ENCODE peak calls at places on chromosomes 6 and 20, in nine cellular contexts. I is stimulated activated CD4-positive, alpha-beta T cell treated with anti-CD3 and anti-CD28 coated beads, Interleukin-15, amount 100 ng/mL, for 1 hour; S is suprapubic skin; B is NCI-H2081; O is body of pancreas; C is NCI-H774; F is KG1; X is BE2C; Z is endodermal cell. J is an unnamed sample.

GRCh38 chr20:48124960-48125359 is 339.7 kb upstream of the SULF2 start:
- DNase-seq in C (no peak), I (no peak), O (no peak), B (no peak), F (no peak), X (no peak), Z (no peak), S (no peak), J (no peak)

GRCh38 chr20:22743426-22743825 is 159.1 kb upstream of the FOXA2 start:
- DNase-seq in O (no peak), S (no peak), C (no peak), X (no peak), Z (no peak), F (no peak), B (no peak), I (no peak), J (no peak)

GRCh38 chr6:106630366-106630765 is 988 bp downstream of the QRSL1 start:
- DNase-seq in X (no peak), O (no peak), Z (no peak), B (no peak), S (no peak), I (no peak), C (no peak), F (no peak), J (no peak)

GRCh38 chr6:36679043-36679821 is 718 bp downstream of the CDKN1A start:
- DNase-seq in O (peak), C (peak), F (no peak), B (peak), I (peak), X (peak), Z (peak), S (peak), J (no peak)

GRCh38 chr20:35461620-35462019 is 6.2 kb downstream of the CEP250 start:
- DNase-seq in B (no peak), X (no peak), I (no peak), S (no peak), C (no peak), O (no peak), F (no peak), Z (no peak), J (no peak)

GRCh38 chr6:137820425-137820824 is 46.6 kb upstream of the TNFAIP3 start:
- DNase-seq in I (no peak), F (no peak), O (no peak), S (no peak), C (no peak), X (no peak), Z (no peak), B (no peak), J (no peak)

GRCh38 chr6:15474196-15474595 is 188.6 kb downstream of the DTNBP1 start:
- DNase-seq in S (no peak), B (no peak), Z (no peak), O (no peak), F (no peak), X (no peak), I (no peak), C (no peak), J (no peak)

GRCh38 chr6:155273438-155273837 is 9.6 kb downstream of the CLDN20 start:
- DNase-seq in S (no peak), F (no peak), I (no peak), C (no peak), Z (peak), X (peak), O (no peak), B (no peak), J (peak)

GRCh38 chr6:2817778-2818443 is 23.8 kb downstream of the SERPINB1 start:
- DNase-seq in F (no peak), C (no peak), B (no peak), X (no peak), Z (no peak), I (no peak), O (no peak), S (no peak), J (peak)

GRCh38 chr6:18501313-18502013 is 114.3 kb downstream of the RNF144B start:
- DNase-seq in O (no peak), Z (no peak), X (no peak), S (no peak), I (no peak), C (no peak), F (no peak), B (no peak), J (peak)

GRCh38 chr6:136959471-136959891 is 37.4 kb downstream of the SLC35D3 start:
- DNase-seq in I (no peak), O (no peak), S (no peak), C (peak), X (peak), Z (peak), F (no peak), B (peak), J (no peak)

GRCh38 chr6:13538084-13538483 is 36.3 kb upstream of the SIRT5 start:
- DNase-seq in Z (no peak), C (no peak), B (no peak), O (no peak), I (no peak), F (peak), S (no peak), X (no peak), J (peak)

GRCh38 chr6:66508433-66508832 is 801.4 kb upstream of the EYS start:
- DNase-seq in B (no peak), I (no peak), O (no peak), X (no peak), S (no peak), F (no peak), C (no peak), Z (no peak), J (no peak)

GRCh38 chr20:57195023-57195758 is 71.2 kb downstream of the BMP7 start:
- DNase-seq in Z (no peak), B (no peak), X (no peak), I (no peak), C (no peak), O (no peak), F (no peak), S (peak), J (no peak)

GRCh38 chr6:152268846-152269442 is 368.2 kb downstream of the SYNE1 start:
- DNase-seq in Z (no peak), X (no peak), O (no peak), F (no peak), C (no peak), S (no peak), I (no peak), B (no peak), J (no peak)

GRCh38 chr6:125041740-125042459 is 79.7 kb downstream of the RNF217 start:
- DNase-seq in C (no peak), O (no peak), B (no peak), F (no peak), X (no peak), S (no peak), I (no peak), Z (no peak), J (peak)

GRCh38 chr20:10603971-10604864 is 69.6 kb downstream of the JAG1 start:
- DNase-seq in F (no peak), B (no peak), C (no peak), O (no peak), I (no peak), Z (no peak), S (no peak), X (no peak), J (peak)

GRCh38 chr6:158488065-158488464 is 71.8 kb upstream of the TMEM181 start:
- DNase-seq in F (no peak), X (no peak), C (no peak), Z (no peak), O (no peak), B (no peak), S (no peak), I (no peak), J (peak)

GRCh38 chr6:63447134-63447533 is 125.1 kb upstream of the LOC128125822 start:
- DNase-seq in O (no peak), F (no peak), S (no peak), B (no peak), X (no peak), C (no peak), Z (no peak), I (no peak), J (no peak)

GRCh38 chr20:50586531-50587232 is 76.5 kb downstream of the PTPN1 start:
- DNase-seq in I (no peak), X (no peak), S (no peak), F (no peak), B (no peak), O (no peak), C (no peak), Z (no peak), J (no peak)

GRCh38 chr6:159719287-159719686 is 8.0 kb upstream of the WTAP start:
- DNase-seq in S (no peak), F (no peak), C (no peak), I (no peak), B (no peak), O (no peak), X (no peak), Z (no peak), J (no peak)

J was measured in kidney glomerular epithelial cell.